ENCODE peak calls at places on chromosomes 12 and 14, in seven cellular contexts. One of them, this sample, is unnamed.

GRCh38 chr12:133236556-133236955 is 879 bp upstream of the ANHX start:
- DNase-seq in AG04449: no peak
- DNase-seq in activated CD4-positive, alpha-beta T cell treated with anti-CD3 and anti-CD28 coated beads, Interleukin-2, amount 50 U/mL, for 1 hour: no peak
- DNase-seq in B cell: no peak
- DNase-seq in CD4-positive, alpha-beta T cell: no peak
- DNase-seq in activated CD8-positive, alpha-beta memory T cell treated with anti-CD3 and anti-CD28 coated beads, Interleukin-2, amount 50 U/mL, for 48 hours: no peak
- DNase-seq in neural crest cell: no peak
- DNase-seq in this sample: no peak

GRCh38 chr12:58764100-58764953 is 156.0 kb downstream of the LRIG3 start:
- DNase-seq in AG04449: peak; percentile 19
- DNase-seq in activated CD4-positive, alpha-beta T cell treated with anti-CD3 and anti-CD28 coated beads, Interleukin-2, amount 50 U/mL, for 1 hour: no peak
- DNase-seq in B cell: no peak
- DNase-seq in CD4-positive, alpha-beta T cell: no peak
- DNase-seq in activated CD8-positive, alpha-beta memory T cell treated with anti-CD3 and anti-CD28 coated beads, Interleukin-2, amount 50 U/mL, for 48 hours: no peak
- DNase-seq in neural crest cell: no peak
- DNase-seq in this sample: no peak

GRCh38 chr12:102343361-102344121 is 136.8 kb downstream of the IGF1 start:
- DNase-seq in AG04449: no peak
- DNase-seq in activated CD4-positive, alpha-beta T cell treated with anti-CD3 and anti-CD28 coated beads, Interleukin-2, amount 50 U/mL, for 1 hour: no peak
- DNase-seq in B cell: no peak
- DNase-seq in CD4-positive, alpha-beta T cell: no peak
- DNase-seq in activated CD8-positive, alpha-beta memory T cell treated with anti-CD3 and anti-CD28 coated beads, Interleukin-2, amount 50 U/mL, for 48 hours: no peak
- DNase-seq in neural crest cell: no peak
- DNase-seq in this sample: no peak

GRCh38 chr12:96233168-96233567 is 39.0 kb downstream of the ELK3 start:
- DNase-seq in AG04449: no peak
- DNase-seq in activated CD4-positive, alpha-beta T cell treated with anti-CD3 and anti-CD28 coated beads, Interleukin-2, amount 50 U/mL, for 1 hour: no peak
- DNase-seq in B cell: no peak
- DNase-seq in CD4-positive, alpha-beta T cell: no peak
- DNase-seq in activated CD8-positive, alpha-beta memory T cell treated with anti-CD3 and anti-CD28 coated beads, Interleukin-2, amount 50 U/mL, for 48 hours: no peak
- DNase-seq in neural crest cell: no peak
- DNase-seq in this sample: no peak

GRCh38 chr12:66627270-66627987 is 51.4 kb downstream of the GRIP1 start:
- DNase-seq in AG04449: no peak
- DNase-seq in activated CD4-positive, alpha-beta T cell treated with anti-CD3 and anti-CD28 coated beads, Interleukin-2, amount 50 U/mL, for 1 hour: no peak
- DNase-seq in B cell: no peak
- DNase-seq in CD4-positive, alpha-beta T cell: no peak
- DNase-seq in activated CD8-positive, alpha-beta memory T cell treated with anti-CD3 and anti-CD28 coated beads, Interleukin-2, amount 50 U/mL, for 48 hours: no peak
- DNase-seq in neural crest cell: no peak
- DNase-seq in this sample: no peak

GRCh38 chr12:119006749-119007148 is 25.4 kb downstream of the SRRM4 start:
- DNase-seq in AG04449: no peak
- DNase-seq in activated CD4-positive, alpha-beta T cell treated with anti-CD3 and anti-CD28 coated beads, Interleukin-2, amount 50 U/mL, for 1 hour: no peak
- DNase-seq in B cell: no peak
- DNase-seq in CD4-positive, alpha-beta T cell: no peak
- DNase-seq in activated CD8-positive, alpha-beta memory T cell treated with anti-CD3 and anti-CD28 coated beads, Interleukin-2, amount 50 U/mL, for 48 hours: no peak
- DNase-seq in neural crest cell: peak; percentile 45
- DNase-seq in this sample: no peak

GRCh38 chr14:104387385-104388010 is 192.1 kb upstream of the C14orf180 start:
- DNase-seq in AG04449: no peak
- DNase-seq in activated CD4-positive, alpha-beta T cell treated with anti-CD3 and anti-CD28 coated beads, Interleukin-2, amount 50 U/mL, for 1 hour: no peak
- DNase-seq in B cell: no peak
- DNase-seq in CD4-positive, alpha-beta T cell: peak; percentile 1
- DNase-seq in activated CD8-positive, alpha-beta memory T cell treated with anti-CD3 and anti-CD28 coated beads, Interleukin-2, amount 50 U/mL, for 48 hours: peak; percentile 40
- DNase-seq in neural crest cell: no peak
- DNase-seq in this sample: no peak

GRCh38 chr12:53595212-53595611 is 31.0 kb downstream of the ATF7 start:
- DNase-seq in AG04449: no peak
- DNase-seq in activated CD4-positive, alpha-beta T cell treated with anti-CD3 and anti-CD28 coated beads, Interleukin-2, amount 50 U/mL, for 1 hour: no peak
- DNase-seq in B cell: no peak
- DNase-seq in CD4-positive, alpha-beta T cell: no peak
- DNase-seq in activated CD8-positive, alpha-beta memory T cell treated with anti-CD3 and anti-CD28 coated beads, Interleukin-2, amount 50 U/mL, for 48 hours: no peak
- DNase-seq in neural crest cell: no peak
- DNase-seq in this sample: no peak

GRCh38 chr14:60206249-60206670 is 41.1 kb upstream of the DHRS7 start:
- DNase-seq in AG04449: no peak
- DNase-seq in activated CD4-positive, alpha-beta T cell treated with anti-CD3 and anti-CD28 coated beads, Interleukin-2, amount 50 U/mL, for 1 hour: no peak
- DNase-seq in B cell: no peak
- DNase-seq in CD4-positive, alpha-beta T cell: no peak
- DNase-seq in activated CD8-positive, alpha-beta memory T cell treated with anti-CD3 and anti-CD28 coated beads, Interleukin-2, amount 50 U/mL, for 48 hours: no peak
- DNase-seq in neural crest cell: no peak
- DNase-seq in this sample: no peak

GRCh38 chr12:75481013-75481705 is 604 bp downstream of the GLIPR1 start:
- DNase-seq in AG04449: no peak
- DNase-seq in activated CD4-positive, alpha-beta T cell treated with anti-CD3 and anti-CD28 coated beads, Interleukin-2, amount 50 U/mL, for 1 hour: no peak
- DNase-seq in B cell: peak; percentile 29
- DNase-seq in CD4-positive, alpha-beta T cell: no peak
- DNase-seq in activated CD8-positive, alpha-beta memory T cell treated with anti-CD3 and anti-CD28 coated beads, Interleukin-2, amount 50 U/mL, for 48 hours: no peak
- DNase-seq in neural crest cell: no peak
- DNase-seq in this sample: no peak

GRCh38 chr12:124497658-124498057 is 69.8 kb downstream of the NCOR2 start:
- DNase-seq in AG04449: no peak
- DNase-seq in activated CD4-positive, alpha-beta T cell treated with anti-CD3 and anti-CD28 coated beads, Interleukin-2, amount 50 U/mL, for 1 hour: no peak
- DNase-seq in B cell: no peak
- DNase-seq in CD4-positive, alpha-beta T cell: no peak
- DNase-seq in activated CD8-positive, alpha-beta memory T cell treated with anti-CD3 and anti-CD28 coated beads, Interleukin-2, amount 50 U/mL, for 48 hours: no peak
- DNase-seq in neural crest cell: no peak
- DNase-seq in this sample: peak; percentile 87

GRCh38 chr14:94126419-94126677 is 3.1 kb downstream of the IFI27L2 start:
- DNase-seq in AG04449: no peak
- DNase-seq in activated CD4-positive, alpha-beta T cell treated with anti-CD3 and anti-CD28 coated beads, Interleukin-2, amount 50 U/mL, for 1 hour: no peak
- DNase-seq in B cell: no peak
- DNase-seq in CD4-positive, alpha-beta T cell: no peak
- DNase-seq in activated CD8-positive, alpha-beta memory T cell treated with anti-CD3 and anti-CD28 coated beads, Interleukin-2, amount 50 U/mL, for 48 hours: no peak
- DNase-seq in neural crest cell: no peak
- DNase-seq in this sample: no peak

GRCh38 chr14:103551338-103551762 is 11.1 kb downstream of the BAG5 start:
- DNase-seq in AG04449: no peak
- DNase-seq in activated CD4-positive, alpha-beta T cell treated with anti-CD3 and anti-CD28 coated beads, Interleukin-2, amount 50 U/mL, for 1 hour: no peak
- DNase-seq in B cell: peak; percentile 33
- DNase-seq in CD4-positive, alpha-beta T cell: no peak
- DNase-seq in activated CD8-positive, alpha-beta memory T cell treated with anti-CD3 and anti-CD28 coated beads, Interleukin-2, amount 50 U/mL, for 48 hours: no peak
- DNase-seq in neural crest cell: no peak
- DNase-seq in this sample: peak; percentile 88

GRCh38 chr12:31514912-31515311 is 76.0 kb downstream of the DENND5B start:
- DNase-seq in AG04449: no peak
- DNase-seq in activated CD4-positive, alpha-beta T cell treated with anti-CD3 and anti-CD28 coated beads, Interleukin-2, amount 50 U/mL, for 1 hour: no peak
- DNase-seq in B cell: no peak
- DNase-seq in CD4-positive, alpha-beta T cell: no peak
- DNase-seq in activated CD8-positive, alpha-beta memory T cell treated with anti-CD3 and anti-CD28 coated beads, Interleukin-2, amount 50 U/mL, for 48 hours: no peak
- DNase-seq in neural crest cell: no peak
- DNase-seq in this sample: no peak

GRCh38 chr12:102816816-102817434 is 100.1 kb downstream of the PAH start:
- DNase-seq in AG04449: peak; percentile 3
- DNase-seq in activated CD4-positive, alpha-beta T cell treated with anti-CD3 and anti-CD28 coated beads, Interleukin-2, amount 50 U/mL, for 1 hour: no peak
- DNase-seq in B cell: no peak
- DNase-seq in CD4-positive, alpha-beta T cell: no peak
- DNase-seq in activated CD8-positive, alpha-beta memory T cell treated with anti-CD3 and anti-CD28 coated beads, Interleukin-2, amount 50 U/mL, for 48 hours: no peak
- DNase-seq in neural crest cell: no peak
- DNase-seq in this sample: no peak

GRCh38 chr12:66014818-66015217 is 115.7 kb downstream of the LLPH start:
- DNase-seq in AG04449: no peak
- DNase-seq in activated CD4-positive, alpha-beta T cell treated with anti-CD3 and anti-CD28 coated beads, Interleukin-2, amount 50 U/mL, for 1 hour: no peak
- DNase-seq in B cell: no peak
- DNase-seq in CD4-positive, alpha-beta T cell: no peak
- DNase-seq in activated CD8-positive, alpha-beta memory T cell treated with anti-CD3 and anti-CD28 coated beads, Interleukin-2, amount 50 U/mL, for 48 hours: no peak
- DNase-seq in neural crest cell: no peak
- DNase-seq in this sample: no peak

GRCh38 chr14:48805315-48805714 is 780.9 kb downstream of the RPS29 start:
- DNase-seq in AG04449: no peak
- DNase-seq in activated CD4-positive, alpha-beta T cell treated with anti-CD3 and anti-CD28 coated beads, Interleukin-2, amount 50 U/mL, for 1 hour: no peak
- DNase-seq in B cell: no peak
- DNase-seq in CD4-positive, alpha-beta T cell: no peak
- DNase-seq in activated CD8-positive, alpha-beta memory T cell treated with anti-CD3 and anti-CD28 coated beads, Interleukin-2, amount 50 U/mL, for 48 hours: no peak
- DNase-seq in neural crest cell: no peak
- DNase-seq in this sample: peak; percentile 17

GRCh38 chr12:2877959-2878732 is 1.1 kb downstream of the RHNO1 start:
- DNase-seq in AG04449: no peak
- DNase-seq in activated CD4-positive, alpha-beta T cell treated with anti-CD3 and anti-CD28 coated beads, Interleukin-2, amount 50 U/mL, for 1 hour: no peak
- DNase-seq in B cell: peak; percentile 52
- DNase-seq in CD4-positive, alpha-beta T cell: peak; percentile 7
- DNase-seq in activated CD8-positive, alpha-beta memory T cell treated with anti-CD3 and anti-CD28 coated beads, Interleukin-2, amount 50 U/mL, for 48 hours: no peak
- DNase-seq in neural crest cell: no peak
- DNase-seq in this sample: no peak

GRCh38 chr12:29783773-29784666 is at the start of gene TMTC1:
- DNase-seq in AG04449: no peak
- DNase-seq in activated CD4-positive, alpha-beta T cell treated with anti-CD3 and anti-CD28 coated beads, Interleukin-2, amount 50 U/mL, for 1 hour: no peak
- DNase-seq in B cell: no peak
- DNase-seq in CD4-positive, alpha-beta T cell: no peak
- DNase-seq in activated CD8-positive, alpha-beta memory T cell treated with anti-CD3 and anti-CD28 coated beads, Interleukin-2, amount 50 U/mL, for 48 hours: peak; percentile 59
- DNase-seq in neural crest cell: peak; percentile 69
- DNase-seq in this sample: peak; percentile 91

GRCh38 chr14:33897382-33897781 is 53.5 kb downstream of the EGLN3 start:
- DNase-seq in AG04449: no peak
- DNase-seq in activated CD4-positive, alpha-beta T cell treated with anti-CD3 and anti-CD28 coated beads, Interleukin-2, amount 50 U/mL, for 1 hour: no peak
- DNase-seq in B cell: no peak
- DNase-seq in CD4-positive, alpha-beta T cell: no peak
- DNase-seq in activated CD8-positive, alpha-beta memory T cell treated with anti-CD3 and anti-CD28 coated beads, Interleukin-2, amount 50 U/mL, for 48 hours: no peak
- DNase-seq in neural crest cell: no peak
- DNase-seq in this sample: no peak

GRCh38 chr14:91872011-91872476 is 4.7 kb upstream of the TC2N start:
- DNase-seq in AG04449: no peak
- DNase-seq in activated CD4-positive, alpha-beta T cell treated with anti-CD3 and anti-CD28 coated beads, Interleukin-2, amount 50 U/mL, for 1 hour: peak; percentile 59
- DNase-seq in B cell: peak; percentile 38
- DNase-seq in CD4-positive, alpha-beta T cell: peak; percentile 46
- DNase-seq in activated CD8-positive, alpha-beta memory T cell treated with anti-CD3 and anti-CD28 coated beads, Interleukin-2, amount 50 U/mL, for 48 hours: no peak
- DNase-seq in neural crest cell: no peak
- DNase-seq in this sample: peak; percentile 69

GRCh38 chr12:62767946-62768345 is 167.0 kb downstream of the PPM1H start:
- DNase-seq in AG04449: no peak
- DNase-seq in activated CD4-positive, alpha-beta T cell treated with anti-CD3 and anti-CD28 coated beads, Interleukin-2, amount 50 U/mL, for 1 hour: no peak
- DNase-seq in B cell: no peak
- DNase-seq in CD4-positive, alpha-beta T cell: no peak
- DNase-seq in activated CD8-positive, alpha-beta memory T cell treated with anti-CD3 and anti-CD28 coated beads, Interleukin-2, amount 50 U/mL, for 48 hours: peak; percentile 67
- DNase-seq in neural crest cell: no peak
- DNase-seq in this sample: no peak

GRCh38 chr12:2179953-2180736 is 127.4 kb downstream of the CACNA1C start:
- DNase-seq in AG04449: peak; percentile 91
- DNase-seq in activated CD4-positive, alpha-beta T cell treated with anti-CD3 and anti-CD28 coated beads, Interleukin-2, amount 50 U/mL, for 1 hour: no peak
- DNase-seq in B cell: no peak
- DNase-seq in CD4-positive, alpha-beta T cell: no peak
- DNase-seq in activated CD8-positive, alpha-beta memory T cell treated with anti-CD3 and anti-CD28 coated beads, Interleukin-2, amount 50 U/mL, for 48 hours: no peak
- DNase-seq in neural crest cell: no peak
- DNase-seq in this sample: peak; percentile 80

GRCh38 chr14:65500075-65500474 is 87.5 kb downstream of the FUT8 start:
- DNase-seq in AG04449: no peak
- DNase-seq in activated CD4-positive, alpha-beta T cell treated with anti-CD3 and anti-CD28 coated beads, Interleukin-2, amount 50 U/mL, for 1 hour: no peak
- DNase-seq in B cell: no peak
- DNase-seq in CD4-positive, alpha-beta T cell: no peak
- DNase-seq in activated CD8-positive, alpha-beta memory T cell treated with anti-CD3 and anti-CD28 coated beads, Interleukin-2, amount 50 U/mL, for 48 hours: no peak
- DNase-seq in neural crest cell: no peak
- DNase-seq in this sample: no peak

GRCh38 chr14:101854366-101854765 is 92.9 kb downstream of the PPP2R5C start:
- DNase-seq in AG04449: no peak
- DNase-seq in activated CD4-positive, alpha-beta T cell treated with anti-CD3 and anti-CD28 coated beads, Interleukin-2, amount 50 U/mL, for 1 hour: no peak
- DNase-seq in B cell: no peak
- DNase-seq in CD4-positive, alpha-beta T cell: no peak
- DNase-seq in activated CD8-positive, alpha-beta memory T cell treated with anti-CD3 and anti-CD28 coated beads, Interleukin-2, amount 50 U/mL, for 48 hours: no peak
- DNase-seq in neural crest cell: no peak
- DNase-seq in this sample: no peak

GRCh38 chr14:19873178-19873577 is 1.8 kb upstream of the OR4K2 start:
- DNase-seq in AG04449: no peak
- DNase-seq in activated CD4-positive, alpha-beta T cell treated with anti-CD3 and anti-CD28 coated beads, Interleukin-2, amount 50 U/mL, for 1 hour: no peak
- DNase-seq in B cell: no peak
- DNase-seq in CD4-positive, alpha-beta T cell: no peak
- DNase-seq in activated CD8-positive, alpha-beta memory T cell treated with anti-CD3 and anti-CD28 coated beads, Interleukin-2, amount 50 U/mL, for 48 hours: no peak
- DNase-seq in neural crest cell: no peak
- DNase-seq in this sample: no peak

GRCh38 chr12:31626270-31626669 is 33.2 kb upstream of the ETFBKMT start:
- DNase-seq in AG04449: no peak
- DNase-seq in activated CD4-positive, alpha-beta T cell treated with anti-CD3 and anti-CD28 coated beads, Interleukin-2, amount 50 U/mL, for 1 hour: no peak
- DNase-seq in B cell: no peak
- DNase-seq in CD4-positive, alpha-beta T cell: no peak
- DNase-seq in activated CD8-positive, alpha-beta memory T cell treated with anti-CD3 and anti-CD28 coated beads, Interleukin-2, amount 50 U/mL, for 48 hours: no peak
- DNase-seq in neural crest cell: no peak
- DNase-seq in this sample: no peak

GRCh38 chr12:22684526-22685118 is 59.7 kb downstream of the ETNK1 start:
- DNase-seq in AG04449: no peak
- DNase-seq in activated CD4-positive, alpha-beta T cell treated with anti-CD3 and anti-CD28 coated beads, Interleukin-2, amount 50 U/mL, for 1 hour: no peak
- DNase-seq in B cell: no peak
- DNase-seq in CD4-positive, alpha-beta T cell: no peak
- DNase-seq in activated CD8-positive, alpha-beta memory T cell treated with anti-CD3 and anti-CD28 coated beads, Interleukin-2, amount 50 U/mL, for 48 hours: no peak
- DNase-seq in neural crest cell: no peak
- DNase-seq in this sample: no peak

GRCh38 chr12:46174919-46175318 is 93.9 kb downstream of the SLC38A1 start:
- DNase-seq in AG04449: no peak
- DNase-seq in activated CD4-positive, alpha-beta T cell treated with anti-CD3 and anti-CD28 coated beads, Interleukin-2, amount 50 U/mL, for 1 hour: no peak
- DNase-seq in B cell: no peak
- DNase-seq in CD4-positive, alpha-beta T cell: no peak
- DNase-seq in activated CD8-positive, alpha-beta memory T cell treated with anti-CD3 and anti-CD28 coated beads, Interleukin-2, amount 50 U/mL, for 48 hours: no peak
- DNase-seq in neural crest cell: no peak
- DNase-seq in this sample: no peak

This sample was measured in Right ventricle myocardium superior.